ENCODE peak calls at places on chromosomes 1 and 21, in five cellular contexts. Y is neuronal stem cell, U is breast epithelium, X is osteoblast, T is neural progenitor cell. N is an unnamed sample.

GRCh38 chr1:27934818-27935549 is at the start of gene SMPDL3B:
- DNase-seq in Y (peak; percentile 29), U (peak; percentile 57), X (peak; percentile 36), T (peak; percentile 76), N (peak; percentile 90)

GRCh38 chr1:66335859-66336640 is 197.9 kb upstream of the SGIP1 start:
- DNase-seq in Y (no peak), U (no peak), X (no peak), T (no peak), N (no peak)

GRCh38 chr1:220691039-220691684 is 999 bp downstream of the C1orf115 start:
- DNase-seq in Y (no peak), U (no peak), X (no peak), T (peak; percentile 7), N (no peak)

GRCh38 chr1:226631229-226632000 is 82.9 kb downstream of the STUM start:
- DNase-seq in Y (no peak), U (no peak), X (no peak), T (no peak), N (no peak)

GRCh38 chr1:63679076-63679475 is 85.9 kb downstream of the PGM1 start:
- DNase-seq in Y (no peak), U (no peak), X (no peak), T (no peak), N (peak; percentile 21)

GRCh38 chr21:43585924-43586411 is 73.3 kb downstream of the HSF2BP start:
- DNase-seq in Y (peak; percentile 38), U (no peak), X (peak; percentile 97), T (peak; percentile 79), N (peak; percentile 100)

GRCh38 chr1:942411-942821 is 16.6 kb downstream of the NOC2L start:
- DNase-seq in Y (no peak), U (no peak), X (no peak), T (peak; percentile 76), N (no peak)

GRCh38 chr1:61790837-61791236 is 48.6 kb downstream of the PATJ start:
- DNase-seq in Y (no peak), U (no peak), X (no peak), T (no peak), N (no peak)

GRCh38 chr1:178768423-178768822 is 43.4 kb downstream of the RALGPS2 start:
- DNase-seq in Y (peak; percentile 5), U (no peak), X (peak; percentile 47), T (peak; percentile 51), N (peak; percentile 54)

GRCh38 chr1:223473576-223474344 is 80.5 kb downstream of the CCDC185 start:
- DNase-seq in Y (no peak), U (no peak), X (no peak), T (no peak), N (no peak)

GRCh38 chr1:63817700-63818099 is 43.9 kb downstream of the ROR1 start:
- DNase-seq in Y (no peak), U (no peak), X (no peak), T (no peak), N (no peak)

GRCh38 chr1:201502511-201502857 is 4.4 kb downstream of the CSRP1 start:
- DNase-seq in Y (no peak), U (no peak), X (no peak), T (no peak), N (no peak)

GRCh38 chr1:117523111-117523510 is 82.7 kb upstream of the TENT5C start:
- DNase-seq in Y (no peak), U (no peak), X (no peak), T (no peak), N (no peak)

GRCh38 chr1:240293706-240294105 is 202.0 kb downstream of the FMN2 start:
- DNase-seq in Y (no peak), U (no peak), X (peak; percentile 8), T (no peak), N (no peak)

GRCh38 chr1:36843027-36843426 is 191.3 kb downstream of the GRIK3 start:
- DNase-seq in Y (no peak), U (no peak), X (peak; percentile 23), T (no peak), N (no peak)

GRCh38 chr1:59605761-59606160 is 209.0 kb upstream of the HOOK1 start:
- DNase-seq in Y (no peak), U (no peak), X (no peak), T (no peak), N (peak; percentile 35)

GRCh38 chr1:212557739-212558664 is 50.6 kb upstream of the ATF3 start:
- DNase-seq in Y (peak; percentile 21), U (peak; percentile 70), X (peak; percentile 81), T (peak; percentile 55), N (peak; percentile 51)

GRCh38 chr1:195591917-195592672 is 1016.1 kb downstream of the KCNT2 start:
- DNase-seq in Y (no peak), U (no peak), X (no peak), T (no peak), N (peak; percentile 85)

GRCh38 chr1:65330822-65331221 is 21.5 kb downstream of the DNAJC6 start:
- DNase-seq in Y (no peak), U (no peak), X (no peak), T (no peak), N (no peak)

GRCh38 chr1:154404511-154404931 is 622 bp upstream of the IL6R start:
- DNase-seq in Y (no peak), U (no peak), X (no peak), T (no peak), N (no peak)
- H3K27ac ChIP-seq in Y (no peak overlapping the region), U (peak overlapping the region; percentile 96), X (no peak overlapping the region), T (no peak overlapping the region), N (peak overlapping the region; percentile 93)

DNA sequence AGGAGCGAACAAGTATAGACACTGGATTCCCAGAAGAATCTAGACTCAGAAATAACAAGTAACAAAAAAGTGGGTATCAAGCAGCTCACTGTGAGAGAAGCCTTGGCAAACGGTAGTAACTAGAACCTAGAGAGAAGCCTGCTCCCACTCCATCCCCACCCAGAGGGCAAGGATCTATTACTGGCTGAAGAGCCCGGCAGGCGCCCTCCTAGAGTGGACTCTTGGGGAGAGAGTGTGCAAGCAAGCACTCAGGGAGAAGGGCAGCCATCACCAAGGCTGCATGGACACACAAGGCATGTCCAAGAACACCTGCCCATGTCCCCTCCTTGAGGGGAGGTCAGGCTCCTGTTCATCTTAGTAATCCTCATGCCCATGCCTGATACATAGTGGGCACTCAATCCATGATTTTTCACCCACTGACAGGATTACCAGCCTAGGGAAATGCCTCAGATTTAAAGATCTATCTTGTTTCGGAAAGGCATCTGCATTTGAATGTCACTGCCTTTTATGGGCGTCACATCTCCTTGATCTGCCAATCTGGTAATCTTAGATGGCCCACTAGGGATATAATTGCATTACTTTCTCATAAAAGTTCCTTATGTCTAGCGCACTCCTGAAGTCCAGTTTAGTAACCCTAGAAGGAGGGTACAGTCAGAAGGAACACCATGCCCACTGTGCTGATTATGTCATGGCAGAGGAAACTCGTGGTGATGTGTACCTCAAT is 14.5 kb downstream of the CNN3 start:
- DNase-seq in Y (no peak), U (no peak), X (no peak), T (no peak), N (no peak)
- H3K27ac ChIP-seq in Y (no peak overlapping the region), U (no peak overlapping the region), X (peak overlapping the region; percentile 9), T (peak overlapping the region; percentile 39), N (no peak overlapping the region)

DNA sequence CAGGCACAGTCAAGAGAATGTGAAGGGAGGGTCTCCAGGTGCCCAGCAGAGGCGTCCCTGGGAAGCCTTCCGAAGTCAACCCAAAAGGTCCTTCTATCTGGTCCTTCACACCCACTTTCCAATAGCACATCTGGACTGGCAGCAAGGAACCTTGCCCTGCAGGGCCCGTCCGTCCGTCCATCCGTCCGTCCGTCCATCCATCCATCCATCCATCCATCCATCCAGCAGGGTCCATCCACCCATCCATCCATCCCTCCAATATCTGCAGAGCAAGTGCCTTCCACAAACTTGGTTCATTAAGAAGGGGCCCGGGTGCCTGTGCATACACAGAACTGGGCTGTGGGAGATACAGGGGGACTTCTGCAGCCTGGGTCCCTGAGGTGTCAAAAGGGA is 31.6 kb downstream of the SLC45A1 start:
- DNase-seq in Y (no peak), U (no peak), X (no peak), T (no peak), N (no peak)
- H3K27ac ChIP-seq in Y (no peak overlapping the region), U (no peak overlapping the region), X (no peak overlapping the region), T (no peak overlapping the region), N (no peak overlapping the region)

DNA sequence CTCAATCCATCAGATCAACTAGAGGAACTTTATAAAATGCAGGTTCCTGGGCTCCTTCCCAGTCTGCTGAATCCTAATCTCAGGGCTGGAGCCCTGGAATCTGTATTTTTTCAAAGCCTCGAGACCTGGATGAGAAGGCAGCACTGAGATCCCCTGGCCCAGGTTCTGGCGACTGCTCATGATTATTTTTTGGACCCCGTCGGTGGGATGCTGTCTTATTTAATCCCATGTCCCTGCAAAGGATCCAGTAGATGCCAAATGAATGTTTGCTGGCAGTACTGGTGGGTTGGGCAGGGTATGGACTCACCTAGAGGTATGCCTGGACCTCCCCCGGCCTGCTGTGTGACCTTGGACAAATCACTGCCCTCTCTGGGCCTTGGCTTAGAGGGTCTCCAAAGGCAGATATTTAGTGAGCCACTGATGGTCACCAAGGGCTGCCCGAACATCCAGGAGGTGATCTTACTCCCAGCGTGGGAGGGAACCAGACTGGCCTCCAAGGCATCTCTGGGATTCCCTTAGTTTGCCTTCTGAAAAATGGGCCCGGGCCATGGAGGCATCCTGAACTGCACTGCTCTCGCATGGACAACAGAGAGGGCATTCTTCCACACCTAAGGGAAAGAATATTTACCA is 91.6 kb upstream of the RUNX3 start:
- DNase-seq in Y (no peak), U (no peak), X (no peak), T (no peak), N (no peak)
- H3K27ac ChIP-seq in Y (no peak overlapping the region), U (peak overlapping the region; percentile 81), X (no peak overlapping the region), T (no peak overlapping the region), N (no peak overlapping the region)

GRCh38 chr1:31259746-31260145 is 20.1 kb upstream of the NKAIN1 start:
- DNase-seq in Y (no peak), U (no peak), X (no peak), T (no peak), N (no peak)

GRCh38 chr1:31261916-31262315 is 22.2 kb upstream of the NKAIN1 start:
- DNase-seq in Y (no peak), U (no peak), X (no peak), T (no peak), N (peak; percentile 33)

GRCh38 chr1:31263408-31263807 is 23.7 kb upstream of the NKAIN1 start:
- DNase-seq in Y (no peak), U (no peak), X (no peak), T (no peak), N (no peak)

GRCh38 chr1:31266547-31266946 is 26.9 kb upstream of the NKAIN1 start:
- DNase-seq in Y (no peak), U (no peak), X (no peak), T (no peak), N (no peak)

DNA sequence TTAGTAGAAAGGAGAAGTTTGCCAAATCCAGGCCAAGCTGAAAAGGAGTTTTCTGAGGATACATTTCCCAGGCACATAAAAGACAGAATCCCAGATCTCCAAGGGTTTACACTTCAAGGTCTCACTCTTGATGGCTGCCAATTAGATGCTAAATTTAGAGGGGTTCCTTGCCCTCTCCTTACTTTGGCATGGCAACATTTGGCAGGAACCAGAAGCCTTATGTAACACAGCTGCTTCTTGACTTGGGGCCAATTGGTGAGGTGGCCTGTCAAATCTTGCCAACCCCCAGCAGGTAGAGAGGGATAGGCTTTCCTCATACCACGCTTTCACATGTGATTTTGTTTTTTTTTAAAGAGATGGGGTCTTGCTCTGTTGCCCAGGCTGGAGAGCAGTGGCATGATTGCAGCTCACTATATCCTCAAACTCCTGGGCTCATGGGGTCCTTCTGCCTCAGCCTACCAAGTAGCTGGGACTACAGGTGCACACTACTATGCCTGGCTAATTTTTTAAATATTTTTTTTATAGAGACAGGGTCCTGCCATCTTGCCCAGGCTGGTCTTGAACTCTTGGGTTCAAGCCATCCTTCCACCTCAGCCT is 25.2 kb upstream of the NKAIN1 start:
- DNase-seq in Y (no peak), U (no peak), X (no peak), T (no peak), N (no peak)
- H3K27ac ChIP-seq in Y (no peak overlapping the region), U (no peak overlapping the region), X (no peak overlapping the region), T (no peak overlapping the region), N (no peak overlapping the region)